ENCODE peak calls at places on chromosome 3, in four cellular contexts. E is foreskin fibroblast, U is cardiac muscle cell, J is PC-9. Q is an unnamed sample.
A peak's percentile ranks its signal among the peaks of the same experiment; 100 is the strongest.

GRCh38 chr3:168828943-168829342 is 733.2 kb upstream of the GOLIM4 start:
- DNase-seq in J (no peak), U (no peak), E (no peak), Q (no peak)

GRCh38 chr3:120028271-120029047 is 65.8 kb downstream of the GSK3B start:
- DNase-seq in J (no peak), E (no peak), U (peak; percentile 66), Q (no peak)

GRCh38 chr3:64276131-64276530 is 50.9 kb upstream of the PRICKLE2 start:
- DNase-seq in E (no peak), J (no peak), U (no peak), Q (no peak)

GRCh38 chr3:108184824-108185223 is 37.4 kb downstream of the IFT57 start:
- DNase-seq in U (no peak), E (no peak), J (no peak), Q (no peak)

GRCh38 chr3:27666708-27667107 is 55.4 kb downstream of the EOMES start:
- DNase-seq in J (no peak), E (peak; percentile 88), U (peak; percentile 9), Q (no peak)

GRCh38 chr3:188198001-188198400 is 44.0 kb downstream of the LPP start:
- DNase-seq in U (no peak), E (no peak), J (no peak), Q (no peak)

GRCh38 chr3:112752092-112752512 is 94.6 kb downstream of the CD200R1L start:
- DNase-seq in J (peak; percentile 89), E (peak; percentile 74), U (no peak), Q (no peak)

GRCh38 chr3:114858329-114858728 is 288.8 kb downstream of the ZBTB20 start:
- DNase-seq in E (no peak), J (no peak), U (no peak), Q (no peak)

GRCh38 chr3:55333923-55334322 is 153.2 kb downstream of the WNT5A start:
- DNase-seq in U (no peak), E (peak; percentile 73), J (no peak), Q (no peak)

GRCh38 chr3:184554470-184554869 is 7.1 kb upstream of the EPHB3 start:
- DNase-seq in U (no peak), E (no peak), J (no peak), Q (no peak)

GRCh38 chr3:157175678-157176077 is 15.7 kb upstream of the CCNL1 start:
- DNase-seq in J (no peak), E (peak; percentile 56), U (peak; percentile 52), Q (no peak)

GRCh38 chr3:133475245-133476010 is 75.6 kb downstream of the BFSP2 start:
- DNase-seq in J (no peak), U (no peak), E (no peak), Q (no peak)

GRCh38 chr3:12729313-12729676 is 29.8 kb downstream of the TMEM40 start:
- DNase-seq in J (no peak), U (peak; percentile 96), E (no peak), Q (no peak)

GRCh38 chr3:188037116-188037718 is 116.7 kb upstream of the LPP start:
- DNase-seq in U (peak; percentile 61), E (peak; percentile 38), J (no peak), Q (peak; percentile 84)

GRCh38 chr3:112973325-112974177 is 1.4 kb downstream of the CD200R1 start:
- DNase-seq in E (no peak), J (no peak), U (no peak), Q (no peak)

GRCh38 chr3:136021798-136022197 is 56.3 kb downstream of the PPP2R3A start:
- DNase-seq in U (no peak), J (no peak), E (no peak), Q (no peak)

GRCh38 chr3:129622418-129622872 is 16.0 kb upstream of the PLXND1 start:
- DNase-seq in E (no peak), J (peak; percentile 28), U (no peak), Q (no peak)

GRCh38 chr3:157136647-157137387 is 23.1 kb downstream of the CCNL1 start:
- DNase-seq in U (no peak), E (peak; percentile 41), J (peak; percentile 46), Q (no peak)

GRCh38 chr3:121894191-121894990 is at the start of gene SLC15A2:
- DNase-seq in E (no peak), U (peak; percentile 34), J (no peak), Q (no peak)

GRCh38 chr3:6577584-6577983 is 283.3 kb upstream of the GRM7 start:
- DNase-seq in J (no peak), U (no peak), E (no peak), Q (no peak)
- H3K4me3 ChIP-seq in J (no peak overlapping the region), U (no peak overlapping the region), E (no peak overlapping the region), Q (no peak overlapping the region)

DNA sequence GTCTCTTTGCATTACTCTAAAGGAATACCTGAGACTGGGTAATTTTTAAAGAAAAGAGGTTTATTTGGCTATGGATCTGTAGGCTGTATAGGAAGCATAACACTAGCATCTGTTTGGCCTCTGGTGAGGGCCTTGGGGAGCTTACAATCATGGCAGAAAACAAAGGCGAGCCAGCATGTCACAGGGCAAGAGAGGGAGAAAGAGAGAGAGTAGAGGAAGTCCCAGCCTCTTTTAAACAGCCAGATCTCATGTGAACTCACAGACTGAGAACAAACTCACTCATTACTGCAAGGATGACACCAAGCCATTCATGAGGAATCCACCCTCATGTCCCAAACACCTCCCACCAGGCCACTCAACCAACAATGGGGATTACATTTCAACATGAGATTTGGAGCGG is 974.6 kb downstream of the FHIT start:
- DNase-seq in E (no peak), U (no peak), J (no peak), Q (no peak)
- TF ChIP-seq CTCF in E (no peak), U (no peak), J (no peak), Q (no peak)

GRCh38 chr3:25151497-25151896 is 276.6 kb upstream of the RARB start:
- DNase-seq in E (no peak), J (no peak), U (no peak), Q (no peak)
- H3K4me3 ChIP-seq in E (peak overlapping the region; percentile 14), J (no peak overlapping the region), U (no peak overlapping the region), Q (no peak overlapping the region)

DNA sequence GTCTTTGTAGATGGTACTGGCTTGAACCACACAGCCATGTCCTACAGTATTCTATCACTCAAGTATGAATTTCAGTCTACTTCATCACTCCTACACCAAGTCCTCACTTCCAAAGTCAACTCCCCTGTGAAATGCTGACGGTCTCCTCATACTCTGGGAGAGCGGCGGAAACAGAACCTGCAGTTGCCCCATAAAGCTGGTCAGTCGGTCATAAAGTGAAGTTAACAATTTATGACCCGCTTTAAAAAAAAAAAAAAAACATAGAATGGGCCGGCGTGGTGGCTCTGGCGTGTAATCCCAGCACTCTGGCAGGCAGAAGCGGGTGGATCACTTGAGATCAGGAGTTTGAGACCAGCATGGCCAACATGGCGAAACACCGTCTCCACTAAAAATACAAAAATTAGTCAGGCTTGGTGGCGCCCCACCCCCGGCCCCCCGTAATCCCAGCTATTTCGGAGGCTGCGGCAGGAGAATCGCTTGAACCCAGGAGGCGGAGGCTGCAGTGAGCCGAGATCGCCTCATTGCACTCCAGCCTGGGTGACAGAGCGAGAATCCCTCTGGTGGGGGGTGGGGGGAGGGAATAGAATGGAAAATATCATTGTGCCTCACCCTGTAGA is 2.1 kb downstream of the TRANK1 start:
- DNase-seq in U (no peak), E (no peak), J (no peak), Q (no peak)
- TF ChIP-seq CTCF in U (no peak), E (no peak), J (no peak), Q (no peak)

DNA sequence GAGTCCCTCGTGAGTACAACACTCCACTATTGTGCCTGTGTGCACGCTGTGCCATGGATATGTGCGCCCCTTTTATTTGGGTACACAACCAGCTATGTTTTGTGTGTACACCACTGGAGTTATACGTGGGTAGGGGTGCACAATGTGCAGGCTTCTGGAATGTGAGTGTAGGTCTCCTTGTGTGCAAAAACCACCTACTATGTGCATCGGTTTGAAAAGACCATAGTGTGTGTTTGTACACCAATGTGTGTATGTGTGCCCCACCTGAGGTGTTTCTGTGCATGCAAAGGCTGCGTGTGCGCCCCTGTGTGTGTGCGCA is 86.4 kb upstream of the ALDH1L1 start:
- DNase-seq in U (no peak), E (no peak), J (no peak), Q (no peak)
- H3K4me3 ChIP-seq in U (peak overlapping the region; percentile 27), E (peak overlapping the region; percentile 41), J (peak overlapping the region; percentile 51), Q (no peak overlapping the region)

GRCh38 chr3:86990734-86991481 is at the start of gene VGLL3:
- DNase-seq in J (peak; percentile 62), U (peak; percentile 72), E (peak; percentile 93), Q (no peak)
- TF ChIP-seq CTCF in J (no peak), U (peak; percentile 31), E (peak; percentile 33), Q (no peak)

DNA sequence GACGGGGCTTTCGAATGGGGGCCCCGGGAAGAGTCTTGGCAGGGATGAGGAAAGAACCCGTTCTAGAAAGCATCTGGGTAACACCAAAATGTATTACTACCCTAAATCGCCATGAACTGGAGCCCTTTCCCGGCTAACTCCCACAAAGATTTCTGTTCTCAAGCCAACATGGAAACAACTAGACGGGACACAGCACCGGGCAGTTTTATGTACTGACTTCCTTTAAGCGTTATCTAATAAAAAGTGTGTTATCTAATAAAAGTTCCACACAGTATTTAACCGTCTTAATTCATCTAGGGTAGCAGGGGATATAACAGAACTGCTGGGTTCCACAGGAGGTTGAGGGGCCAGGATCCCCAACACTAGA is 308 bp upstream of the C3orf62 start:
- DNase-seq in E (no peak), U (no peak), J (no peak), Q (peak; percentile 44)
- H3K4me3 ChIP-seq in E (peak overlapping the region; percentile 52), U (no peak overlapping the region), J (no peak overlapping the region), Q (peak overlapping the region; percentile 58)